ENCODE peak calls at places on chromosomes 6 and 20, in six cellular contexts. X is RPMI7951, I is cerebellar cortex, B is DMS 273 treated with DMSO at 0.1 percent for 48 hours, V is neural progenitor cell, Q is NCI-H1105 treated with DMSO at 0.1 percent for 48 hours. R is an unnamed sample.

GRCh38 chr20:8287328-8287727 is 155.3 kb downstream of the PLCB1 start:
- DNase-seq in X (no peak), I (no peak), B (peak), V (no peak), Q (peak), R (no peak)

GRCh38 chr6:38509713-38510112 is 130.0 kb downstream of the BTBD9 start:
- DNase-seq in X (peak), I (no peak), B (no peak), V (no peak), Q (no peak), R (no peak)

GRCh38 chr6:145531822-145532221 is 203.5 kb downstream of the EPM2A start:
- DNase-seq in X (no peak), I (no peak), B (no peak), V (peak), Q (no peak), R (peak)

GRCh38 chr6:169960531-169960890 is 209.1 kb downstream of the ERMARD start:
- DNase-seq in X (no peak), I (no peak), B (no peak), V (no peak), Q (no peak), R (no peak)

GRCh38 chr6:118894425-118895240 is 681 bp downstream of the ASF1A start:
- DNase-seq in X (peak), I (peak), B (peak), V (peak), Q (peak), R (peak)

GRCh38 chr20:53176133-53176532 is 204.0 kb downstream of the TSHZ2 start:
- DNase-seq in X (no peak), I (no peak), B (no peak), V (peak), Q (no peak), R (no peak)

GRCh38 chr6:146090474-146090873 is 61.6 kb downstream of the GRM1 start:
- DNase-seq in X (peak), I (no peak), B (no peak), V (no peak), Q (no peak), R (no peak)

GRCh38 chr20:35615667-35616464 is at the start of gene SPAG4:
- DNase-seq in X (no peak), I (peak), B (peak), V (no peak), Q (peak), R (peak)

GRCh38 chr20:46715292-46715756 is 5.9 kb downstream of the SLC2A10 start:
- DNase-seq in X (peak), I (no peak), B (no peak), V (peak), Q (no peak), R (no peak)

GRCh38 chr6:113363866-113364265 is 493.3 kb upstream of the MARCKS start:
- DNase-seq in X (no peak), I (no peak), B (no peak), V (no peak), Q (no peak), R (no peak)

GRCh38 chr20:1225729-1226313 is at the start of gene RAD21L1:
- DNase-seq in X (peak), I (peak), B (no peak), V (peak), Q (peak), R (peak)

GRCh38 chr6:154249499-154250298 is 106.9 kb downstream of the IPCEF1 start:
- DNase-seq in X (no peak), I (no peak), B (no peak), V (no peak), Q (no peak), R (no peak)

GRCh38 chr20:37901667-37902503 is 1.0 kb upstream of the VSTM2L start:
- DNase-seq in X (peak), I (peak), B (peak), V (peak), Q (peak), R (peak)

GRCh38 chr6:132964868-132965382 is 150.6 kb downstream of the RPS12 start:
- DNase-seq in X (no peak), I (peak), B (no peak), V (no peak), Q (no peak), R (peak)

GRCh38 chr6:26086214-26086613 is 1.0 kb upstream of the HFE start:
- DNase-seq in X (no peak), I (no peak), B (no peak), V (no peak), Q (no peak), R (no peak)

GRCh38 chr6:159677226-159677901 is 15.7 kb downstream of the SOD2 start:
- DNase-seq in X (no peak), I (no peak), B (no peak), V (no peak), Q (no peak), R (no peak)

GRCh38 chr20:64086801-64087200 is 2.6 kb upstream of the LKAAEAR1 start:
- DNase-seq in X (no peak), I (no peak), B (no peak), V (no peak), Q (no peak), R (no peak)

GRCh38 chr20:59223750-59224149 is 60.1 kb downstream of the ZNF831 start:
- DNase-seq in X (no peak), I (no peak), B (no peak), V (no peak), Q (no peak), R (no peak)

R was measured in NCI-H748 treated with DMSO at 0.1 percent for 48 hours.